ENCODE peak calls at places on chromosomes 7 and 10, in four cellular contexts. V is fibroblast of lung, D is stomach, S is neural progenitor cell. W is an unnamed sample.

GRCh38 chr10:94042001-94042813 is 48.5 kb downstream of the PLCE1 start:
- DNase-seq in D (no peak), S (no peak), V (peak; percentile 87), W (peak; percentile 5)

GRCh38 chr7:129798616-129799349 is 154.0 kb downstream of the UBE2H start:
- DNase-seq in D (no peak), S (no peak), V (no peak), W (no peak)

GRCh38 chr10:12252882-12253546 is 57.0 kb downstream of the CDC123 start:
- DNase-seq in D (no peak), S (peak; percentile 56), V (no peak), W (no peak)

GRCh38 chr10:13219685-13220670 is 14.2 kb downstream of the UCMA start:
- DNase-seq in S (peak; percentile 50), V (peak; percentile 7), D (peak; percentile 42), W (no peak)

GRCh38 chr7:132030883-132031282 is 474.5 kb upstream of the PODXL start:
- DNase-seq in V (no peak), S (no peak), D (no peak), W (no peak)

GRCh38 chr10:121237718-121238117 is 360.5 kb downstream of the FGFR2 start:
- DNase-seq in S (no peak), D (no peak), V (no peak), W (no peak)

GRCh38 chr7:27106181-27106905 is 3.9 kb upstream of the HOXA2 start:
- DNase-seq in S (peak; percentile 89), D (no peak), V (peak; percentile 55), W (no peak)

GRCh38 chr7:105940111-105940510 is 23.0 kb upstream of the CDHR3 start:
- DNase-seq in S (no peak), D (no peak), V (no peak), W (no peak)

GRCh38 chr7:113828581-113828980 is 90.2 kb downstream of the PPP1R3A start:
- DNase-seq in D (no peak), S (no peak), V (no peak), W (no peak)

GRCh38 chr7:45026984-45027773 is 27.2 kb downstream of the CCM2 start:
- DNase-seq in S (no peak), V (peak; percentile 14), D (no peak), W (no peak)

GRCh38 chr10:48523212-48523819 is 81.6 kb downstream of the ARHGAP22 start:
- DNase-seq in V (peak; percentile 98), D (peak; percentile 24), S (peak; percentile 65), W (peak; percentile 18)

GRCh38 chr10:68666280-68666760 is 54.7 kb upstream of the CCAR1 start:
- DNase-seq in S (no peak), D (no peak), V (peak; percentile 94), W (no peak)

GRCh38 chr7:149635561-149636329 is 137.6 kb downstream of the ZNF467 start:
- DNase-seq in D (no peak), V (no peak), S (no peak), W (no peak)

GRCh38 chr10:48691812-48692528 is 7.3 kb downstream of the WDFY4 start:
- DNase-seq in V (no peak), S (no peak), D (no peak), W (no peak)

GRCh38 chr7:80287400-80288174 is 153.0 kb downstream of the GNAI1 start:
- DNase-seq in V (no peak), S (no peak), D (no peak), W (no peak)

GRCh38 chr10:88952647-88953111 is at the start of gene ACTA2:
- DNase-seq in S (peak; percentile 25), D (peak; percentile 39), V (peak; percentile 94), W (no peak)

GRCh38 chr7:156927571-156928405 is 21.7 kb upstream of the NOM1 start:
- DNase-seq in V (no peak), S (no peak), D (no peak), W (no peak)

GRCh38 chr7:26593405-26593804 is 271.0 kb downstream of the SKAP2 start:
- DNase-seq in V (no peak), S (no peak), D (no peak), W (no peak)

DNA sequence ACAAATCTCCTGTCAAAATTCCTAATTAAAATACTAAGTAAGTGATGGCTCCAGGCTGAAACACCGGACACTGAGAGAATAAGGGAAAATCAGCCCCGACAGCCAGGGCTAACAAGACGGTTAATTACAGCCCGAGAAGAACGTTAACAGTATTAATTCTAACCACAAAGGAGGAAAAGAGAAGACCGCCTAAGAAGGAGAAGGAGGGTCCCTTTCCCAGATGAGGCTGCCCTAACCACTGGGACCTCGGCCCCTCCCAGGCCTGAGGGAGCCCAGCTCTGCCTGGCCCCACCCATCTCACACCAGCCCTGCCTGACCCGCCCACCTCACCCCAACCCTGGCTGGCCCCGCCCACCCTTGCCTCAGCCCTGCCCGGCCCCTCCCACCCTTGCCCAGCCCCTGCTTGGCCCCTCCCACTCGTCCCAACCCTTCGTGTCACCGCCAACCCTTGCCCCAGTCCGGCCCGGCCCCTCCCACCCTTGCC is 51.3 kb downstream of the PWWP2B start:
- DNase-seq in D (peak; percentile 91), V (no peak), S (peak; percentile 69), W (no peak)
- H3K4me3 ChIP-seq in D (no peak overlapping the region), V (no peak overlapping the region), S (no peak overlapping the region), W (no peak overlapping the region)

DNA sequence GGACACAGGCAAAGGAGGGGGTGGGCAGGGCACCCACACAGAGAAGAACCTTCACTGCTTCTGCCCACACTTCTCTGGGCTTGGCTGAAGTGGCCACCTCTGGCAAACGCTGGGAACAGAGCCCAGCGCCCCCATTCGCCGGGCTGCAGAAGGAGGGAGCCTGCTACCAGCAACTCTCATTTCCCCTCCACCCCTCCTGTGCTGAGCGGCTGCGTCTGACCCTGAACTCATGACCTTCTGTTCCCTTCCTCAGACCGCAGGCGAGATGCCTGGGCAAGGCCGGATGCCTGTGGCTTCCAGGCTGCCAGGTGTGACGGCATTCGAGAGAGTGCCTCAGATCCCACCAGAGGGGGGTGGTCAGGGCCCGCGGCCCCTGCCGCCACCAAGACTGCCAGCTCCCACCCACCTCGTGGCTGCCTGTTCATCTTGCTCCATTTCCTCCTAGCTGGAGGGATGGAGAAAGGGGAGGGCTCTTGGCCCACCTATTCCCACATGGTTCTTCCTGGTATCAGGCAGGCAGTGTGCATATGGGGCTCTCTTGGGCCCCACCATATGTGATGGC is 19.8 kb downstream of the DNAJB12 start:
- DNase-seq in S (no peak), D (peak; percentile 97), V (peak; percentile 96), W (peak; percentile 93)
- TF ChIP-seq CTCF in S (no peak), D (peak; percentile 20), V (no peak), W (peak; percentile 45)

GRCh38 chr10:129844191-129844590 is 119.9 kb downstream of the EBF3 start:
- DNase-seq in V (no peak), S (no peak), D (no peak), W (no peak)

GRCh38 chr10:129841590-129841989 is 122.5 kb downstream of the EBF3 start:
- DNase-seq in D (no peak), S (no peak), V (no peak), W (no peak)

GRCh38 chr10:129843702-129844101 is 120.4 kb downstream of the EBF3 start:
- DNase-seq in V (no peak), D (no peak), S (no peak), W (no peak)

GRCh38 chr10:129842031-129842430 is 122.0 kb downstream of the EBF3 start:
- DNase-seq in D (no peak), V (no peak), S (no peak), W (no peak)

GRCh38 chr10:129843131-129843541 is 120.9 kb downstream of the EBF3 start:
- DNase-seq in S (no peak), D (no peak), V (no peak), W (no peak)
- H3K36me3 ChIP-seq in S (no peaks in the 10 kb centered on the region), D (no peaks in the 10 kb centered on the region), V (no peaks in the 10 kb centered on the region), W (no peaks in the 10 kb centered on the region)

DNA sequence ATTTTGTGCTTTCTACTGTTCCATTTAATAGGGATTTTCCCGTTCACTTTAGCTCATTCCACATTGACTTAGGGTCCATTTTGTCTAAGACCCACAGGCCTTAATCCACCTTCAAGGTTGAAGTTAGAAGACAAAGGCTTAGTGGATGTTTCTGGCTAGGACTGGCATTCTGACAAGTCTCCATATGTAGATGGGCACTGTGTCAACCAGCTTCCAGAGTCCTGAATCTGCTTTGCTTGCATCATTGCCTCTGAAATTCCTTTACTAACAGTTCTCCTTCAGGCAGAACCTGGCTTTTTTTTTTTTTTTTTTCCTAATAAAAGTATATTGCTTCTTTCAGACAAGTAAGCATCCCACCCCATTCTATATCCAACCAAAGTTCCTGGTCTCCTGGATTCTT is 69.6 kb upstream of the PDCD4 start:
- DNase-seq in S (no peak), D (no peak), V (peak; percentile 82), W (peak; percentile 55)
- H3K4me3 ChIP-seq in S (no peak overlapping the region), D (no peak overlapping the region), V (no peak overlapping the region), W (no peak overlapping the region)

GRCh38 chr10:111990734-111991133 is 192.8 kb downstream of the GPAM start:
- DNase-seq in V (no peak), D (no peak), S (peak; percentile 15), W (no peak)
- TF ChIP-seq CTCF in V (no peak), D (no peak), S (peak; percentile 51), W (peak; percentile 23)

GRCh38 chr7:127988743-127989142 is 42.5 kb downstream of the LRRC4 start:
- DNase-seq in D (no peak), V (no peak), S (no peak), W (no peak)
- H3K36me3 ChIP-seq in D (peaks cover 33% of the 10 kb centered on the region), V (no peaks in the 10 kb centered on the region), S (no peaks in the 10 kb centered on the region), W (no peaks in the 10 kb centered on the region)

GRCh38 chr10:73956476-73957338 is 41.2 kb upstream of the VCL start:
- DNase-seq in V (peak; percentile 70), S (no peak), D (no peak), W (no peak)
- H3K4me3 ChIP-seq in V (no peak overlapping the region), S (no peak overlapping the region), D (no peak overlapping the region), W (no peak overlapping the region)

DNA sequence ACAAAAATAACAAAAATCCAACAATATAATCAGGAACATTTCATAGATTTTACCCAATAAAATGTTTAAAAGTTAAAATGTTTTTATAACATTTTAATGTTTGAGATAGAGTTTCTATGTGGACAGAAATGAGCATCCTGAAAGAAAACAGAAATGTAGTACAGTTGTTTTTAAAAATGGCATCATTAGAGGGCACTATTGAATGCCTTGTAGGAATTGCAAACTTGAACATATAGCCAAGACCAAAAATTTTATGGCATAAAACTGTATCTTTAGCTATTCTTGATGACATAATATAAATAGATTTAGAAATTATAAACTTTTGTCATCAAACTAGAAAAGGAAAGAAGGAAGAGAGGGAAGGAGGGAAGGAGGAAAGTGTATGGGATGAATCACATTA is 1372.7 kb downstream of the GATA3 start:
- DNase-seq in S (no peak), D (no peak), V (no peak), W (no peak)
- TF ChIP-seq CTCF in S (peak; percentile 5), D (no peak), V (no peak), W (no peak)

GRCh38 chr10:118307768-118308347 is 34.3 kb downstream of the FAM204A start:
- DNase-seq in V (no peak), S (no peak), D (no peak), W (no peak)

GRCh38 chr10:118305730-118306129 is 36.4 kb downstream of the FAM204A start:
- DNase-seq in S (no peak), D (no peak), V (no peak), W (no peak)

GRCh38 chr10:118309911-118310310 is 32.2 kb downstream of the FAM204A start:
- DNase-seq in S (no peak), V (no peak), D (no peak), W (no peak)

GRCh38 chr10:118308664-118309063 is 33.5 kb downstream of the FAM204A start:
- DNase-seq in S (peak; percentile 33), D (no peak), V (no peak), W (no peak)

DNA sequence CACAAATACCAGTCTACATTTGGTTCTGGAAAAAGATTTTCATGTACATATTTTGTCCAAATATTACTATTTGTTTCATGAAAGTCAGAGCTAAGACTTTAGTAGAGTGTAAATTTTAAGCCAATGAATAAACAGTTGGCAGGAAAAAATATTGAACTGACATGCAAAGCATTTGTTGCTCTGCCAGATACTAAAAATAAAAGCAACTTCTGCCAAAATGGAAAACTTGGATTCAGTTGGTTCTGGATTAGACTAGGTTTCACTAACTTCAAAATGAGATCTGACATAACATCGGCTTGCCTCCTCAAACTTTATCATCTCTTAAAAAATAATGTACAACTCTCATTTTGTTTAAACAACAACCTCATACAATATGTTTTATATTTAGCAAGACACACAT is 34.9 kb downstream of the FAM204A start:
- DNase-seq in V (no peak), D (no peak), S (no peak), W (no peak)
- H3K36me3 ChIP-seq in V (peaks cover 3% of the 10 kb centered on the region), D (peaks cover 70% of the 10 kb centered on the region), S (no peaks in the 10 kb centered on the region), W (no peaks in the 10 kb centered on the region)